ENCODE peak calls at places on chromosomes 4 and X, in four cellular contexts. Q is psoas muscle, N is AG10803, G is tibial artery. P is an unnamed sample.

GRCh38 chr4:159334461-159334860 is 231.6 kb downstream of the RAPGEF2 start:
- DNase-seq in Q (no peak), N (no peak), G (no peak), P (no peak)

GRCh38 chrX:153897899-153898298 is 6.6 kb upstream of the AVPR2 start:
- DNase-seq in Q (no peak), N (no peak), G (no peak), P (no peak)

GRCh38 chrX:137032378-137032694 is 1.5 kb downstream of the GPR101 start:
- DNase-seq in N (no peak), Q (no peak), G (no peak), P (no peak)

GRCh38 chr4:35934370-35934981 is 309.8 kb downstream of the ARAP2 start:
- DNase-seq in Q (no peak), N (peak), G (no peak), P (peak)

GRCh38 chr4:3183008-3183407 is 66.0 kb upstream of the MSANTD1 start:
- DNase-seq in Q (no peak), N (no peak), G (no peak), P (no peak)

GRCh38 chr4:81360722-81361121 is 111.0 kb downstream of the RASGEF1B start:
- DNase-seq in G (no peak), Q (no peak), N (no peak), P (peak)

GRCh38 chrX:130172127-130172834 is 519 bp downstream of the RAB33A start:
- DNase-seq in G (no peak), Q (no peak), N (no peak), P (no peak)

GRCh38 chrX:37815366-37815765 is 32.0 kb downstream of the DYNLT3 start:
- DNase-seq in G (no peak), Q (no peak), N (no peak), P (no peak)

GRCh38 chrX:118660085-118660484 is 67.3 kb upstream of the IL13RA1 start:
- DNase-seq in G (no peak), N (no peak), Q (no peak), P (no peak)

GRCh38 chr4:156197216-156197615 is 243.6 kb upstream of the CTSO start:
- DNase-seq in Q (peak), G (no peak), N (no peak), P (no peak)

GRCh38 chr4:22190855-22191254 is 242.3 kb upstream of the KCNIP4 start:
- DNase-seq in Q (no peak), G (no peak), N (peak), P (peak)

GRCh38 chr4:41025824-41026223 is 188.5 kb downstream of the APBB2 start:
- DNase-seq in N (no peak), Q (no peak), G (no peak), P (no peak)

GRCh38 chr4:154928640-154929257 is 147.7 kb downstream of the RBM46 start:
- DNase-seq in G (no peak), N (peak), Q (no peak), P (peak)

GRCh38 chrX:16268206-16268605 is 100.9 kb downstream of the MAGEB17 start:
- DNase-seq in Q (no peak), N (no peak), G (no peak), P (no peak)

GRCh38 chrX:19889582-19890342 is 2.4 kb upstream of the SH3KBP1 start:
- DNase-seq in Q (no peak), N (peak), G (no peak), P (peak)

GRCh38 chr4:47050986-47051725 is 19.8 kb downstream of the GABRB1 start:
- DNase-seq in N (no peak), G (no peak), Q (no peak), P (no peak)

GRCh38 chr4:60034371-60034770 is 1165.8 kb upstream of the ADGRL3 start:
- DNase-seq in N (no peak), G (no peak), Q (no peak), P (no peak)

GRCh38 chrX:120457766-120458180 is 11.3 kb downstream of the LAMP2 start:
- DNase-seq in G (no peak), Q (no peak), N (peak), P (peak)

GRCh38 chr4:43048570-43048969 is 156.1 kb downstream of the GRXCR1 start:
- DNase-seq in G (no peak), N (no peak), Q (no peak), P (no peak)

GRCh38 chr4:142036795-142037583 is 400.6 kb downstream of the IL15 start:
- DNase-seq in Q (no peak), N (peak), G (no peak), P (peak)

GRCh38 chr4:128471576-128471975 is 184.0 kb upstream of the PGRMC2 start:
- DNase-seq in G (no peak), Q (no peak), N (no peak), P (no peak)

GRCh38 chr4:88077911-88078310 is 70.5 kb downstream of the PKD2 start:
- DNase-seq in N (peak), Q (no peak), G (no peak), P (peak)
- H3K4me3 ChIP-seq in N (no peak), Q (no peak), G (no peak), P (no peak)

GRCh38 chr4:85938902-85939301 is 421.0 kb downstream of the MAPK10 start:
- DNase-seq in G (no peak), Q (no peak), N (no peak), P (no peak)
- H3K4me3 ChIP-seq in G (no peak), Q (no peak), N (peak), P (no peak)

GRCh38 chrX:71541546-71542022 is 8.7 kb downstream of the OGT start:
- DNase-seq in Q (no peak), N (peak), G (no peak), P (peak)

GRCh38 chrX:71542825-71543224 is 9.9 kb downstream of the OGT start:
- DNase-seq in G (no peak), N (no peak), Q (no peak), P (peak)

GRCh38 chrX:71542411-71542810 is 9.5 kb downstream of the OGT start:
- DNase-seq in G (no peak), Q (no peak), N (peak), P (peak)

GRCh38 chrX:71543316-71543715 is 10.4 kb downstream of the OGT start:
- DNase-seq in G (no peak), Q (no peak), N (peak), P (peak)

DNA sequence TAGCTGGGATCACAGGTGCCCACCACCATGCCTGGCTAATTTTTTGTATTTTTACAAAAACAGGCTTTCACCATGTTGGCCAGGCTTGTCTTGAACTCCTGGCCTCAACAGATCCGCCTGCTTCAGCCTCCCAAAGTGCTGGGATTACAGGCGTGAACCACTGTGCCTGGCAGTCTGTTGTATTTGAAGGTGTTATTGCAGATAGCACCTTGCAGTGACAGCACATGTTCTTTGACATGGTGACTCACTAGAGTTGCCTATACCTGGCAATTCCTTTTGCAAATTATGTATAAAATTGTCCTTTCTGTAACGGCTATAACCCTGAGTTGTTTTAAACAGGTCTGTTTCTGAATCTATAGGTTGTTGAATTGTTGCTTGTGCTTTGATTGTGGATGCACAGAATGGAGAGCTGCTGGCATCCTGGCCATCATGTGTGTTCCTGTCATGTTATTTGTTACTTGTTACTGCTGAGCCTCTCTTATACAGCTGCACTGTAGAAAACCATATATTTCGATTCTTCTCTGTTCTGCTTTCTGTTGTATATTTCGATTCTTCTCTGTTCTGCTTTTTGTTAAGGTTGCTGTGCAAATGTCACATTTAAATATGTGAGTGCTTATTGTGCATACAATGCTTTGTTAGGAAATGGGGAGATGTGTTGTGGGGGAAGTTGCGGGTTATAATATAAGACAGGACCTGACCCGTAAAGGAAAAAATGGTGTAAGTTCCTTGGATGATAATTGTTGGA is 8.1 kb downstream of the OGT start:
- DNase-seq in Q (no peak), G (no peak), N (no peak), P (no peak)
- H3K4me3 ChIP-seq in Q (no peak), G (no peak), N (no peak), P (no peak)

GRCh38 chrX:49167740-49168108 is 4.0 kb upstream of the PLP2 start:
- DNase-seq in N (no peak), Q (no peak), G (no peak), P (no peak)
- H3K4me3 ChIP-seq in N (peak), Q (peak), G (peak), P (peak)

GRCh38 chrX:56233100-56233499 is 944 bp downstream of the KLF8 start:
- DNase-seq in N (no peak), G (no peak), Q (peak), P (peak)
- H3K4me3 ChIP-seq in N (peak), G (peak), Q (peak), P (peak)